ENCODE peak calls at places on chromosomes 12 and 14, in eight cellular contexts. I, B, C, W, Q, O, P and E are unnamed samples.

GRCh38 chr12:89140580-89141236 is 211.6 kb downstream of the DUSP6 start:
- DNase-seq in W (no peak), O (no peak), I (peak), P (no peak), Q (no peak), B (no peak), C (no peak), E (no peak)

GRCh38 chr12:41932470-41932991 is 212.1 kb downstream of the GXYLT1 start:
- DNase-seq in I (peak), P (no peak), C (peak), Q (peak), O (peak), W (peak), B (peak), E (peak)

GRCh38 chr12:112182499-112182898 is 57.1 kb downstream of the TRAFD1 start:
- DNase-seq in P (no peak), I (no peak), W (no peak), Q (no peak), C (peak), B (no peak), O (no peak), E (no peak)

GRCh38 chr12:124633269-124633953 is 66.0 kb upstream of the NCOR2 start:
- DNase-seq in P (no peak), Q (no peak), W (no peak), O (no peak), B (no peak), C (no peak), I (no peak), E (no peak)

GRCh38 chr14:60684203-60684602 is 34.9 kb upstream of the SIX1 start:
- DNase-seq in P (no peak), W (no peak), O (no peak), C (no peak), I (no peak), Q (no peak), B (no peak), E (no peak)

GRCh38 chr12:89873745-89874144 is 165.1 kb upstream of the ATP2B1 start:
- DNase-seq in O (no peak), W (peak), B (no peak), C (no peak), I (no peak), P (no peak), Q (no peak), E (no peak)

GRCh38 chr14:91138511-91139359 is 24.9 kb downstream of the DGLUCY start:
- DNase-seq in O (no peak), W (peak), B (no peak), C (peak), P (no peak), I (no peak), Q (no peak), E (peak)

GRCh38 chr14:100891501-100892445 is 11.7 kb downstream of the RTL1 start:
- DNase-seq in W (no peak), Q (peak), B (peak), P (no peak), O (no peak), I (no peak), C (no peak), E (peak)

GRCh38 chr12:52213541-52214420 is 19.3 kb upstream of the KRT7 start:
- DNase-seq in O (peak), I (peak), Q (peak), W (peak), B (peak), C (peak), P (no peak), E (peak)

GRCh38 chr12:91225316-91225715 is 42.7 kb upstream of the DCN start:
- DNase-seq in P (no peak), C (no peak), I (no peak), Q (no peak), B (no peak), O (no peak), W (no peak), E (no peak)

GRCh38 chr14:51860836-51861583 is 598 bp downstream of the GNG2 start:
- DNase-seq in Q (no peak), C (peak), W (peak), I (no peak), B (no peak), P (no peak), O (no peak), E (no peak)

GRCh38 chr12:66066071-66066928 is 64.2 kb downstream of the LLPH start:
- DNase-seq in Q (no peak), C (peak), I (no peak), W (no peak), O (no peak), P (peak), B (no peak), E (no peak)

GRCh38 chr12:55036326-55036725 is 16.6 kb downstream of the NEUROD4 start:
- DNase-seq in P (no peak), W (peak), C (no peak), O (no peak), I (no peak), Q (no peak), B (no peak), E (no peak)

GRCh38 chr12:48420031-48420775 is 52.2 kb upstream of the ANP32D start:
- DNase-seq in Q (no peak), W (no peak), I (no peak), C (no peak), P (no peak), B (no peak), O (no peak), E (no peak)

GRCh38 chr14:104139460-104140212 is 1.2 kb downstream of the KIF26A start:
- DNase-seq in P (no peak), B (no peak), C (no peak), W (no peak), Q (peak), I (no peak), O (peak), E (peak)

GRCh38 chr12:118035194-118036041 is 18.9 kb downstream of the RFC5 start:
- DNase-seq in Q (no peak), P (peak), C (peak), B (no peak), O (no peak), I (no peak), W (no peak), E (peak)

GRCh38 chr12:109098142-109098652 is 800 bp downstream of the UNG start:
- DNase-seq in P (no peak), Q (peak), C (no peak), W (no peak), B (no peak), I (no peak), O (no peak), E (no peak)

GRCh38 chr14:54603362-54603761 is 36.4 kb downstream of the SAMD4A start:
- DNase-seq in B (no peak), P (no peak), W (no peak), I (no peak), O (no peak), Q (no peak), C (no peak), E (no peak)

GRCh38 chr14:99065551-99065950 is 206.4 kb downstream of the BCL11B start:
- DNase-seq in Q (no peak), O (no peak), I (no peak), W (no peak), P (no peak), B (no peak), C (no peak), E (no peak)

GRCh38 chr12:48937170-48937569 is 11.9 kb upstream of the FKBP11 start:
- DNase-seq in Q (no peak), W (peak), C (no peak), I (no peak), O (no peak), P (no peak), B (no peak), E (peak)

GRCh38 chr14:77195766-77196165 is 14.2 kb downstream of the TMEM63C start:
- DNase-seq in P (no peak), C (no peak), B (no peak), Q (no peak), I (no peak), W (no peak), O (no peak), E (no peak)

GRCh38 chr12:105272152-105272551 is 36.2 kb upstream of the APPL2 start:
- DNase-seq in W (no peak), C (no peak), Q (no peak), P (no peak), B (no peak), I (no peak), O (no peak), E (no peak)

GRCh38 chr14:85250369-85250768 is 279.6 kb upstream of the FLRT2 start:
- DNase-seq in W (no peak), B (no peak), C (no peak), P (no peak), Q (no peak), O (no peak), I (no peak), E (no peak)

GRCh38 chr12:58554522-58555157 is 365.7 kb downstream of the LRIG3 start:
- DNase-seq in I (no peak), W (no peak), P (no peak), B (no peak), C (no peak), O (no peak), Q (no peak), E (no peak)

GRCh38 chr12:53733051-53733812 is 6.0 kb upstream of the CALCOCO1 start:
- DNase-seq in O (no peak), I (no peak), W (no peak), B (no peak), Q (no peak), P (no peak), C (no peak), E (no peak)

GRCh38 chr12:87836190-87836589 is 193.0 kb downstream of the C12orf50 start:
- DNase-seq in O (no peak), I (no peak), Q (no peak), P (no peak), B (no peak), C (no peak), W (no peak), E (peak)

GRCh38 chr12:6312529-6313325 is 2.2 kb downstream of the PLEKHG6 start:
- DNase-seq in P (peak), C (peak), Q (peak), W (no peak), B (no peak), O (no peak), I (no peak), E (peak)

DNA sequence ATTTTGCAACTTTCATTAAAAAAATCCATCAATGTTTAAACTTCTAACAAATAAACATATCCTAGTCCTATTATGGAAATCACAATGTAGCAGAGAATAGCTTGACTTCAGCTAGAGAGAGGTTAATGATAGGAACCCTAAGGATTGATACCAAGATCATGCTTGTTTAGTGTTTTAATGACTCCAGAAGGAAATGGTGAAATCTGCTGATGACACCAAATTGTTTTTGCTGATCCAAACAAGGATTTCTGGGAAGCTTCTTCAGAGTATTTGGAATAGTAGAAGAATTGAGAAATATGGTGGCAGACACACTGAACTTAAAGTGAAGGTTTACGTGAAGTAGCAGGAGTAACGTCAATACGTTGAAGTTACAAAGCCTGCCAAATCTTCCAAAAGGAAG is 122.7 kb downstream of the RAD51B start:
- DNase-seq in W (no peak), B (no peak), P (no peak), O (no peak), Q (no peak), C (no peak), I (no peak), E (no peak)
- TF ChIP-seq CTCF in W (no peak), B (no peak), P (no peak), O (no peak), Q (no peak), C (no peak), I (no peak), E (no peak)

GRCh38 chr14:102046337-102047278 is 40.2 kb downstream of the HSP90AA1 start:
- DNase-seq in W (peak), B (peak), O (peak), C (peak), I (peak), P (no peak), Q (peak), E (peak)
- TF ChIP-seq CTCF in W (peak), B (peak), O (peak), C (no peak), I (peak), P (peak), Q (no peak), E (peak)

GRCh38 chr12:7970475-7971252 is 34.7 kb upstream of the SLC2A3 start:
- DNase-seq in O (peak), P (peak), B (peak), C (peak), Q (peak), I (peak), W (peak), E (peak)
- TF ChIP-seq CTCF in O (no peak), P (no peak), B (no peak), C (peak), Q (peak), I (no peak), W (no peak), E (no peak)

GRCh38 chr12:26629864-26630263 is 203.1 kb downstream of the ITPR2 start:
- DNase-seq in O (no peak), W (no peak), Q (no peak), P (no peak), C (no peak), B (no peak), I (no peak), E (no peak)
- TF ChIP-seq CTCF in O (no peak), W (no peak), Q (no peak), P (peak), C (no peak), B (peak), I (no peak), E (no peak)

GRCh38 chr12:110340706-110341105 is 59.7 kb downstream of the ATP2A2 start:
- DNase-seq in B (no peak), O (no peak), C (no peak), Q (no peak), I (no peak), W (no peak), P (no peak), E (no peak)

GRCh38 chr12:110337912-110338710 is 57.1 kb downstream of the ATP2A2 start:
- DNase-seq in W (no peak), B (no peak), P (no peak), C (no peak), O (no peak), I (no peak), Q (no peak), E (no peak)

GRCh38 chr12:110335481-110336045 is 54.5 kb downstream of the ATP2A2 start:
- DNase-seq in B (no peak), P (no peak), O (no peak), C (no peak), W (no peak), I (no peak), Q (no peak), E (no peak)

GRCh38 chr12:110339184-110339952 is 58.3 kb downstream of the ATP2A2 start:
- DNase-seq in I (no peak), O (no peak), Q (no peak), P (no peak), W (no peak), B (no peak), C (no peak), E (no peak)

DNA sequence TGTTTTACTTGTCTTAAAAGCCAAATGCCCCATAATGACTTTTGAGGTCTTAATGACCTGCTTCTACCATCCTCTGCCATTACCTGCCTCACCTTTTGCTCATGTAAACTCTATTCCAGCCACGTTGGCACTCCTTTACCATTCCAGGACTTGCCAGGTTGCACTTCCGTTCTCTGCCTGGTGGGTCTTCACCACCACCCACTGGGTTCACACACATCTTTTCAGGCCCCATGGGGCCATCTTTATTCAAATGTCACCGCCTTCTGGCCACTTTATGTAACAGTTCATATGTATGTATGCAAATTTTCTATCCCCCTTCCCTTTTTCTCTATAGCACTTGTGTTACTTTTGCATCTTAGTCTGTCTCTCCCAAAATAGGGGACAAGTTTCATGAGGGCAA is 57.7 kb downstream of the ATP2A2 start:
- DNase-seq in B (no peak), Q (no peak), O (no peak), P (no peak), W (peak), C (no peak), I (no peak), E (peak)
- TF ChIP-seq CTCF in B (peak), Q (no peak), O (no peak), P (peak), W (peak), C (peak), I (peak), E (peak)

GRCh38 chr12:44976246-44976645 is 74.7 kb downstream of the DBX2 start:
- DNase-seq in B (no peak), Q (no peak), C (no peak), O (no peak), W (no peak), P (no peak), I (no peak), E (no peak)

GRCh38 chr12:44968960-44969359 is 81.9 kb downstream of the DBX2 start:
- DNase-seq in P (no peak), Q (no peak), C (no peak), W (no peak), O (no peak), I (no peak), B (no peak), E (no peak)

DNA sequence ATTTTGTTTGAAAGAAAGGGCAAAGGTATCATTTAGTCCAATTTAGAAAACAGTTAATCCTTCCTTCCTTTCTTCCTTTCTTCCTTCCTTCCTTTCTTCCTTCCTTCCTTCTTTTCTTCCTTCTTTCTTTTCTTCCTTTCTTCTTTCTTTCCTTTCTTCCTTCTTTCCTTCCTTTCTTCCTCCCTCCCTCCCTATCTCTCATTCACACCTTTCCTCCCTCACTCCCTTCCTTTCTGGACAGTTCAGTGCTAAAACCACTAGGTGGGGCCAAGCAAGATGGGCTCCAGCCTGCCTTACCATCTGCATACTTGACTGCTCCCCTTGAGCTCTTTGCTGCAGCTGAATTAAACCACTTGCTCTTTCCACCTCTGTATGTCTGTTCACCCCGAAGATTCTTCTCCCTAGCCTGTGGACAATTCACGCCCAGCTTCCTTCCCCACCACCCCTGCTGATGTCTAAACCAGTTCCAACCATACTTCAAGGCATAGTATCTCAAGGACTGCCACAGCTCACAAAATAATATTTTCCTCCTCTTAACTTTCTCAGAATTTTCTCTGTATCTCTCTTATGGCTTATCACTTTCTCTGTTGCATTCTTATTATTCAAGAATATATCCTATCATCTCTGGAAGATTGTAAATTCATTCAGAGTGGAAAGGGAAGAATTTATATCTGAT is 78.0 kb downstream of the DBX2 start:
- DNase-seq in P (no peak), Q (no peak), O (no peak), I (no peak), W (peak), B (no peak), C (peak), E (no peak)
- TF ChIP-seq CTCF in P (peak), Q (no peak), O (no peak), I (no peak), W (peak), B (peak), C (peak), E (peak)

GRCh38 chr14:68777644-68778043 is 15.2 kb downstream of the ZFP36L1 start:
- DNase-seq in C (no peak), Q (no peak), I (no peak), B (no peak), O (no peak), W (no peak), P (no peak), E (no peak)

GRCh38 chr14:68774771-68775613 is 17.9 kb downstream of the ZFP36L1 start:
- DNase-seq in P (no peak), B (no peak), O (no peak), C (no peak), W (no peak), Q (no peak), I (peak), E (no peak)

GRCh38 chr14:68772761-68773381 is 20.0 kb downstream of the ZFP36L1 start:
- DNase-seq in W (no peak), P (no peak), C (no peak), O (no peak), B (no peak), I (no peak), Q (no peak), E (no peak)

GRCh38 chr14:68771631-68772030 is 21.2 kb downstream of the ZFP36L1 start:
- DNase-seq in Q (no peak), P (no peak), W (no peak), C (peak), I (no peak), O (no peak), B (no peak), E (no peak)

DNA sequence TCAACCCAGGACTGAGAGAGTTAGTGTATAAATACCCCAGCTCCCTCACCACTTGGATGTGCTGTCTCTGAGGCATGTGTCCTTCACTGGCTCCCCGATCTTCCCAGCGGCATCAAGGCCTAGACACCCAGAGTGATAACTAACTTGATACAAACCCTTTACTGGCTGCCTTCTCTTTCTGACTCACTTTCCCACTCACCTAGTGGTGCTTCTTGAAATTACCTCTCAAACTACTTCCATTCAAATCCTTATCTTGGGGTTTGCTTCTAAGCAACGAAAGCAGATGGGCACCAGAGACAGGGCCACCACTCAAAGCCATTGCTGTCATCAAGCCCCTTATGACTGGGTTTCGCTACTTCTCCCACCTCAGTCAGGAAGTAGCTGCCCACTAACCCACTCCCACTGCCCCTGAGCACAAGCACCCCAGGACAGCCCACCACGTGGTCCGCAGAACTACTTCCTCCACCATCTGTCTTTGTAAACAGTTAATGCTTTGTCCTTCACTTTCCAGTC is 17.2 kb downstream of the ZFP36L1 start:
- DNase-seq in P (no peak), Q (no peak), W (no peak), B (no peak), I (no peak), C (no peak), O (no peak), E (no peak)
- TF ChIP-seq CTCF in P (no peak), Q (no peak), W (peak), B (no peak), I (no peak), C (peak), O (no peak), E (no peak)